ENCODE peak calls at places on chromosomes 12 and 14, in eight cellular contexts. A, G, T, Z, Y, D, J and U are unnamed samples.

GRCh38 chr14:23539209-23539866 is 12.2 kb downstream of the ZFHX2 start:
- DNase-seq in J (no peak), T (peak; percentile 49), D (peak; percentile 90), A (no peak), G (peak; percentile 37), Z (peak; percentile 63), Y (peak; percentile 81), U (no peak)

GRCh38 chr14:65206448-65207096 is 104.3 kb upstream of the MAX start:
- DNase-seq in T (no peak), D (no peak), G (peak; percentile 20), Z (peak; percentile 63), J (peak; percentile 56), A (no peak), Y (no peak), U (no peak)

GRCh38 chr12:54129028-54129903 is 59.5 kb downstream of the SMUG1 start:
- DNase-seq in J (no peak), G (no peak), A (no peak), T (no peak), Y (no peak), D (no peak), Z (no peak), U (no peak)

GRCh38 chr14:37262649-37263048 is 64.9 kb downstream of the MIPOL1 start:
- DNase-seq in Z (no peak), G (no peak), T (no peak), D (peak; percentile 71), Y (no peak), J (no peak), A (no peak), U (no peak)

GRCh38 chr14:89065879-89066278 is 241.4 kb downstream of the TTC8 start:
- DNase-seq in Z (no peak), T (no peak), G (no peak), A (no peak), D (no peak), J (no peak), Y (no peak), U (no peak)

GRCh38 chr12:98106201-98106600 is 409.2 kb upstream of the TMPO start:
- DNase-seq in A (no peak), T (no peak), Z (no peak), D (no peak), Y (no peak), J (no peak), G (no peak), U (no peak)

GRCh38 chr12:31783996-31784645 is 55.3 kb upstream of the AMN1 start:
- DNase-seq in T (no peak), D (no peak), J (peak; percentile 6), Y (no peak), Z (no peak), A (no peak), G (no peak), U (no peak)

GRCh38 chr14:76926521-76927251 is 100.5 kb downstream of the LRRC74A start:
- DNase-seq in Z (peak; percentile 68), T (no peak), D (peak; percentile 73), Y (no peak), G (no peak), J (peak; percentile 81), A (no peak), U (peak; percentile 35)

GRCh38 chr14:94547726-94548125 is 13.5 kb upstream of the SERPINA4 start:
- DNase-seq in A (no peak), J (no peak), T (no peak), D (no peak), Y (no peak), G (no peak), Z (no peak), U (no peak)